ENCODE peak calls at places on chromosomes 16 and 17, in nine cellular contexts. E is NCI-H187; K is stimulated activated CD4-positive, alpha-beta T cell treated with anti-CD3 and anti-CD28 coated beads, Interleukin-4, amount 100 ng/mL, for 4 hours; P is BE2C; S is AG04450; F is psoas muscle; O is body of pancreas; B is NCI-H526 treated with DMSO at 0.1 percent for 48 hours; L is KBM-7. T is an unnamed sample.
A peak's percentile ranks its signal among the peaks of the same experiment; 100 is the strongest.

GRCh38 chr17:13429201-13429600 is 172.5 kb downstream of the HS3ST3A1 start:
- DNase-seq in L (no peak), S (peak; percentile 78), P (peak; percentile 12), F (no peak), K (no peak), O (no peak), E (no peak), B (no peak), T (no peak)

GRCh38 chr16:19396555-19397011 is 21.1 kb upstream of the TMC5 start:
- DNase-seq in O (peak; percentile 54), K (no peak), P (no peak), B (no peak), F (no peak), E (peak; percentile 16), L (peak; percentile 68), S (no peak), T (no peak)

GRCh38 chr16:83552193-83552592 is 255.6 kb upstream of the HSBP1 start:
- DNase-seq in E (no peak), F (no peak), P (no peak), O (no peak), L (no peak), K (no peak), B (no peak), S (no peak), T (no peak)

GRCh38 chr16:709651-710499 is 4.3 kb upstream of the FBXL16 start:
- DNase-seq in E (peak; percentile 97), O (peak; percentile 57), F (no peak), P (peak; percentile 95), L (peak; percentile 65), S (peak; percentile 62), B (peak; percentile 22), K (no peak), T (no peak)

GRCh38 chr17:29163563-29163962 is 16.6 kb downstream of the MYO18A start:
- DNase-seq in S (no peak), F (no peak), L (no peak), E (no peak), B (no peak), O (no peak), P (no peak), K (no peak), T (no peak)

GRCh38 chr17:74742153-74742515 is 5.1 kb downstream of the RAB37 start:
- DNase-seq in F (no peak), S (no peak), E (no peak), P (no peak), O (no peak), B (no peak), K (peak; percentile 39), L (peak; percentile 91), T (no peak)

GRCh38 chr16:17367034-17367433 is 103.7 kb downstream of the XYLT1 start:
- DNase-seq in L (peak; percentile 82), K (no peak), O (no peak), F (no peak), P (no peak), S (no peak), E (no peak), B (no peak), T (no peak)

GRCh38 chr17:19753049-19753444 is 4.9 kb upstream of the ALDH3A1 start:
- DNase-seq in S (no peak), O (peak; percentile 66), F (peak; percentile 86), P (no peak), K (no peak), L (no peak), B (no peak), E (no peak), T (no peak)

GRCh38 chr17:42414782-42415409 is 8.2 kb downstream of the CAVIN1 start:
- DNase-seq in F (no peak), P (no peak), E (no peak), O (no peak), B (no peak), L (peak; percentile 96), S (no peak), K (peak; percentile 72), T (no peak)

GRCh38 chr17:55086635-55087058 is 118.1 kb downstream of the STXBP4 start:
- DNase-seq in E (no peak), O (no peak), P (no peak), K (no peak), L (peak; percentile 90), S (peak; percentile 58), F (no peak), B (no peak), T (no peak)

GRCh38 chr17:33169580-33170285 is 123.4 kb downstream of the ASIC2 start:
- DNase-seq in F (no peak), P (no peak), E (no peak), K (no peak), O (no peak), B (no peak), S (no peak), L (no peak), T (no peak)

GRCh38 chr17:63474914-63475460 is 1.9 kb upstream of the ACE start:
- DNase-seq in S (no peak), B (no peak), K (no peak), E (no peak), L (no peak), P (no peak), O (no peak), F (no peak), T (no peak)

GRCh38 chr17:31583795-31584340 is 192.4 kb downstream of the RAB11FIP4 start:
- DNase-seq in P (no peak), B (no peak), S (no peak), L (no peak), K (no peak), O (no peak), F (no peak), E (no peak), T (no peak)

GRCh38 chr16:66471264-66471663 is 44.2 kb downstream of the BEAN1 start:
- DNase-seq in P (no peak), S (no peak), E (no peak), L (no peak), O (no peak), B (no peak), F (no peak), K (no peak), T (no peak)

GRCh38 chr17:67460097-67460496 is 83.0 kb downstream of the PITPNC1 start:
- DNase-seq in B (no peak), P (no peak), L (no peak), O (no peak), S (no peak), E (no peak), F (no peak), K (no peak), T (no peak)

GRCh38 chr17:41486809-41487530 is 2.7 kb downstream of the KRT36 start:
- DNase-seq in B (no peak), S (no peak), P (peak; percentile 42), L (peak; percentile 28), F (no peak), K (no peak), O (peak; percentile 57), E (no peak), T (no peak)

GRCh38 chr16:83994087-83994486 is 26.0 kb downstream of the NECAB2 start:
- DNase-seq in P (no peak), S (peak; percentile 61), L (peak; percentile 37), B (no peak), F (no peak), O (no peak), K (no peak), E (no peak), T (no peak)

GRCh38 chr17:57735707-57736106 is 9.4 kb downstream of the CCDC182 start:
- DNase-seq in E (peak; percentile 49), K (no peak), L (peak; percentile 26), O (no peak), F (no peak), S (no peak), B (peak; percentile 48), P (peak; percentile 46), T (no peak)

GRCh38 chr16:29777576-29778360 is at the start of gene ZG16:
- DNase-seq in P (no peak), F (no peak), B (no peak), O (peak; percentile 57), S (no peak), L (no peak), K (no peak), E (no peak), T (no peak)

GRCh38 chr17:64133546-64134215 is 3.7 kb upstream of the ERN1 start:
- DNase-seq in F (no peak), P (peak; percentile 54), L (peak; percentile 88), K (peak; percentile 4), B (peak; percentile 32), O (peak; percentile 44), S (no peak), E (no peak), T (no peak)

GRCh38 chr17:64185101-64185500 is 55.2 kb upstream of the ERN1 start:
- DNase-seq in P (no peak), S (no peak), L (no peak), B (no peak), K (no peak), F (no peak), E (no peak), O (no peak), T (no peak)

GRCh38 chr16:84369938-84370627 is 1.7 kb downstream of the ATP2C2 start:
- DNase-seq in B (peak; percentile 10), O (peak; percentile 18), P (no peak), E (no peak), S (no peak), L (no peak), F (no peak), K (no peak), T (no peak)

GRCh38 chr17:61333151-61333550 is 66.5 kb upstream of the TBX2 start:
- DNase-seq in S (no peak), B (no peak), L (no peak), P (no peak), K (no peak), O (no peak), E (no peak), F (no peak), T (no peak)

GRCh38 chr16:86968866-86969265 is 348.3 kb downstream of the C16orf95 start:
- DNase-seq in O (no peak), K (no peak), P (no peak), F (no peak), L (no peak), S (no peak), E (no peak), B (no peak), T (no peak)

GRCh38 chr16:71254832-71255560 is 24.5 kb upstream of the HYDIN start:
- DNase-seq in F (no peak), L (no peak), O (no peak), B (no peak), K (no peak), P (no peak), E (no peak), S (no peak), T (no peak)

GRCh38 chr17:5011928-5012327 is 14.2 kb downstream of the KIF1C start:
- DNase-seq in O (no peak), F (no peak), E (no peak), K (no peak), P (no peak), S (no peak), L (no peak), B (no peak), T (no peak)

GRCh38 chr16:58032710-58033293 is 7.2 kb downstream of the MMP15 start:
- DNase-seq in O (peak; percentile 88), F (no peak), L (no peak), P (peak; percentile 93), E (no peak), B (no peak), K (no peak), S (no peak), T (no peak)

GRCh38 chr17:57995076-57995956 is 7.3 kb upstream of the VEZF1 start:
- DNase-seq in S (peak; percentile 59), L (peak; percentile 86), B (peak; percentile 62), O (peak; percentile 77), K (peak; percentile 58), F (peak; percentile 61), E (peak; percentile 32), P (peak; percentile 76), T (peak; percentile 22)

GRCh38 chr17:82897514-82898249 is 57.9 kb upstream of the ZNF750 start:
- DNase-seq in P (no peak), B (no peak), F (no peak), K (no peak), S (no peak), O (no peak), E (no peak), L (no peak), T (no peak)

GRCh38 chr17:45693792-45694191 is 90.3 kb upstream of the CRHR1 start:
- DNase-seq in S (no peak), B (no peak), O (no peak), K (no peak), F (no peak), E (no peak), P (no peak), L (no peak), T (no peak)

GRCh38 chr16:81486555-81487061 is 42.0 kb downstream of the CMIP start:
- DNase-seq in B (no peak), K (no peak), E (no peak), P (no peak), O (peak; percentile 31), L (no peak), F (peak; percentile 69), S (no peak), T (no peak)

T was measured in activated B cell treated with CpG ODN at 0.5 μM for 24 hours.